ENCODE peak calls at places on chromosome 20, in six cellular contexts. A is naive thymus-derived CD8-positive, alpha-beta T cell; C is Kasumi-1; W is NCI-H1436; P is fibroblast of mammary gland; G is choroid plexus epithelial cell. L is an unnamed sample.

GRCh38 chr20:21516180-21516567 is 2.3 kb upstream of the NKX2-2 start:
- DNase-seq in G (no peak), C (no peak), A (no peak), W (no peak), P (no peak), L (no peak)

GRCh38 chr20:2259731-2260130 is 36.1 kb upstream of the TGM3 start:
- DNase-seq in A (no peak), P (no peak), W (no peak), G (no peak), C (no peak), L (no peak)

GRCh38 chr20:33521461-33521860 is 31.6 kb downstream of the CBFA2T2 start:
- DNase-seq in C (no peak), G (no peak), A (no peak), W (peak; percentile 70), P (no peak), L (peak; percentile 86)

GRCh38 chr20:40687384-40688128 is 1.5 kb downstream of the MAFB start:
- DNase-seq in G (peak; percentile 41), A (no peak), C (no peak), W (no peak), P (peak; percentile 16), L (no peak)

GRCh38 chr20:52859156-52859887 is 112.8 kb upstream of the TSHZ2 start:
- DNase-seq in P (peak; percentile 82), A (no peak), W (no peak), G (no peak), C (no peak), L (no peak)

GRCh38 chr20:58621906-58622548 is 29.1 kb upstream of the STX16 start:
- DNase-seq in P (no peak), C (no peak), W (no peak), A (no peak), G (no peak), L (no peak)

GRCh38 chr20:6504179-6504578 is 263.3 kb upstream of the BMP2 start:
- DNase-seq in G (no peak), W (no peak), A (no peak), C (no peak), P (no peak), L (no peak)

GRCh38 chr20:47559141-47559540 is 57.5 kb downstream of the NCOA3 start:
- DNase-seq in A (no peak), C (no peak), P (no peak), G (no peak), W (no peak), L (no peak)

L was measured in NCI-H1092.